ENCODE peak calls at places on chromosome 5, in nine cellular contexts. X, A, F, O, H, J, G, M and Z are unnamed samples.

GRCh38 chr5:154202379-154203260 is 12.1 kb downstream of the GALNT10 start:
- DNase-seq in X (no peak), A (no peak), F (peak; percentile 44), O (no peak), H (no peak), J (no peak), G (no peak), M (no peak), Z (no peak)

GRCh38 chr5:138241688-138242547 is 28.8 kb upstream of the CDC23 start:
- DNase-seq in X (peak; percentile 32), A (no peak), F (peak; percentile 20), O (no peak), H (no peak), J (no peak), G (no peak), M (no peak), Z (peak; percentile 32)

GRCh38 chr5:4989121-4989520 is 151.0 kb upstream of the ADAMTS16 start:
- DNase-seq in X (no peak), A (peak; percentile 98), F (no peak), O (no peak), H (no peak), J (no peak), G (no peak), M (no peak), Z (no peak)

GRCh38 chr5:132011561-132012384 is at the start of gene ACSL6:
- DNase-seq in X (no peak), A (no peak), F (peak; percentile 33), O (no peak), H (peak; percentile 59), J (no peak), G (peak; percentile 74), M (peak; percentile 67), Z (peak; percentile 55)

GRCh38 chr5:80346055-80346454 is 26.3 kb downstream of the SPZ1 start:
- DNase-seq in X (no peak), A (no peak), F (peak; percentile 43), O (peak; percentile 58), H (no peak), J (no peak), G (no peak), M (no peak), Z (peak; percentile 59)

GRCh38 chr5:42021119-42021518 is 96.0 kb downstream of the FBXO4 start:
- DNase-seq in X (peak; percentile 40), A (no peak), F (no peak), O (peak; percentile 26), H (no peak), J (no peak), G (no peak), M (no peak), Z (no peak)

GRCh38 chr5:61790007-61790406 is 457.9 kb downstream of the ZSWIM6 start:
- DNase-seq in X (no peak), A (no peak), F (no peak), O (no peak), H (no peak), J (no peak), G (no peak), M (no peak), Z (no peak)

GRCh38 chr5:101838329-101838964 is 457.6 kb downstream of the SLCO4C1 start:
- DNase-seq in X (peak; percentile 63), A (no peak), F (no peak), O (no peak), H (no peak), J (no peak), G (no peak), M (no peak), Z (no peak)

GRCh38 chr5:132070460-132071337 is 2.9 kb upstream of the CSF2 start:
- DNase-seq in X (peak; percentile 65), A (no peak), F (no peak), O (no peak), H (no peak), J (no peak), G (no peak), M (no peak), Z (no peak)

GRCh38 chr5:418681-419121 is 24.3 kb upstream of the EXOC3 start:
- DNase-seq in X (peak; percentile 33), A (no peak), F (no peak), O (no peak), H (no peak), J (no peak), G (peak; percentile 60), M (no peak), Z (peak; percentile 38)

GRCh38 chr5:175566697-175567096 is 88.3 kb downstream of the SFXN1 start:
- DNase-seq in X (no peak), A (no peak), F (no peak), O (no peak), H (no peak), J (no peak), G (no peak), M (no peak), Z (no peak)

GRCh38 chr5:175564716-175565115 is 86.4 kb downstream of the SFXN1 start:
- DNase-seq in X (no peak), A (no peak), F (no peak), O (no peak), H (no peak), J (no peak), G (no peak), M (no peak), Z (no peak)

GRCh38 chr5:175569701-175570100 is 88.2 kb upstream of the HRH2 start:
- DNase-seq in X (no peak), A (no peak), F (no peak), O (no peak), H (no peak), J (no peak), G (no peak), M (no peak), Z (no peak)

GRCh38 chr5:175572922-175573321 is 84.9 kb upstream of the HRH2 start:
- DNase-seq in X (peak; percentile 81), A (peak; percentile 50), F (no peak), O (no peak), H (no peak), J (no peak), G (no peak), M (no peak), Z (no peak)

GRCh38 chr5:175567954-175568353 is 89.6 kb downstream of the SFXN1 start:
- DNase-seq in X (no peak), A (no peak), F (no peak), O (no peak), H (no peak), J (no peak), G (no peak), M (no peak), Z (no peak)
- TF ChIP-seq CTCF in X (no peak), A (peak; percentile 15), F (no peak), O (no peak), H (no peak), J (no peak), G (no peak), M (no peak), Z (no peak)

DNA sequence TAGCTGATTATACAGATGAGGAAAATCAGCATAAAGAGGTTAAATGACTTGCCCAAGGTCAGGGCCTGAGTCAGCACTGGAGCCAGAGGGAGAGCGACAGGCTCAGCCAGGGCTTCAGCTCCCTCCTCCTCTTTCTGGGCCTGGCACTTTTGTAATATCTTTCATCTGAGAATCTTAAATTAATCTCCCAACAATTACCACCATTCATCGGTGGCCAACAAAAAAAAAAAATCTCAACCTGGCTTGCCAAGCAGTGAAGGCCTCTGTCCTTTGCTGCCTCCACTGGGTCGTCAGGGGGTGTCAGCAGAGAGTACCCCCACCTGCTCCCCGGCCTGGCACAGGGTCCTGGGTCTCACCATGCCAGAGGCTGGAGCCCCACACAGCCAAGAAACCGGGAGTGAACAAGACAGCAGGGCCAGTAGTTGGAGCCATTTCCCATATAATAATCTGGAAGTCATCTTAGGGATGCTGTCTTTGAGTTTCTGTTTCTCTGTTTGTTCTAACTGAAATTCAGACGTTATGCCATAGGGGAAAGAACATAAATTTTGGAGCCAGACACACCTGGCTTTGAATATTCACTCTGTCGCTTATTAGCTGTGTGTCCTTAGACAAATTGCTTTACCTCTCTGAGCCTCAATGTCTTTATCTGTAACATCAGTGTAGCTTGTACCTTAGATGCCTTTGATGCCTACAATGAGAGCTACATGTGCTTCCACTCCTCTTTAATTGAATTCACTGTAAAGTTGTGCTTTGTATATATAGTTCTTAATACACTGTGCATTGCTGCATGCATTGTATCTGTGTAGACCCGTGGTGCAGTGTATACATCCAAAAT is 299.9 kb upstream of the MSX2 start:
- DNase-seq in X (no peak), A (no peak), F (no peak), O (no peak), H (peak; percentile 56), J (no peak), G (no peak), M (no peak), Z (no peak)
- TF ChIP-seq CTCF in X (no peak), A (no peak), F (no peak), O (no peak), H (no peak), J (peak; percentile 39), G (no peak), M (no peak), Z (no peak)

DNA sequence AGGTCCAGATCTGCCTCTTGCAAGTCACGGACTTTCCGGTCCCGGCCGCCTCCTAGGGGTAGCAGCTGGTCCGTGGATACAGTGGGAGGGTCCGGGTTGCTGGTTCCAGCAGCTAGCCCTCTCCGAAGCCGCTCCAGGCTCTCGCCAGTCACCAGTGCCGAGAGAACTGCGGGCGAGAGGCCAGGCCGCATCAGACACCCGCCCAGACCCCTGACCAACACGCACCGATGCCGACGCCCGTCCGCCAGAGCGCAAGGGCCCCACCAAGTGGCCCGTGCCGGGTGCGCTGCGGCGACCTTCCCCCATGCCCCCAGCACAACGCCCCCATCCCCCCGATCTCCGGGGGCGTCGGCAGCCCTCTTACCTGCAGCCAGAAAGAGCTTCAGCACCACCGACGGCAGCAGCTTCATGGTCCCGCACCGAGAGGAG is 470 bp downstream of the HBEGF start:
- DNase-seq in X (peak; percentile 69), A (no peak), F (peak; percentile 75), O (peak; percentile 38), H (peak; percentile 82), J (no peak), G (no peak), M (no peak), Z (peak; percentile 59)
- TF ChIP-seq CTCF in X (peak; percentile 41), A (peak; percentile 51), F (peak; percentile 10), O (no peak), H (peak; percentile 10), J (peak; percentile 24), G (peak; percentile 11), M (no peak), Z (peak; percentile 54)

DNA sequence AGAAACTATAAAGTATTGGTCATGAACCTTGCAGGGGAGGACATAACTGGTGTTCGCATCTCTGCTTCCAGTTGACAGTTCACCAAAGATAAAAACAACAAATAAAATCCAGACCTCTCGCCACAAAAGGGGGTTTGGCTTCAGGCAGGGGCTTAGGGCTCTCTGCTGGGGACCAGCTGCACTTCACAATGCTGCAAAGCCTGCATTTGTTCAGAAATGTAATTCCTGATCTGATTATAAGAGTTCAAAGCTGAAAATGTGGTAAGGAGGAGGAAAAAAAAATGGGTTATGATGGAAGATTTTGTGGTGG is 79.0 kb downstream of the PDE4D start:
- DNase-seq in X (no peak), A (no peak), F (no peak), O (no peak), H (no peak), J (no peak), G (no peak), M (no peak), Z (no peak)
- TF ChIP-seq CTCF in X (no peak), A (no peak), F (no peak), O (no peak), H (no peak), J (no peak), G (no peak), M (no peak), Z (no peak)

DNA sequence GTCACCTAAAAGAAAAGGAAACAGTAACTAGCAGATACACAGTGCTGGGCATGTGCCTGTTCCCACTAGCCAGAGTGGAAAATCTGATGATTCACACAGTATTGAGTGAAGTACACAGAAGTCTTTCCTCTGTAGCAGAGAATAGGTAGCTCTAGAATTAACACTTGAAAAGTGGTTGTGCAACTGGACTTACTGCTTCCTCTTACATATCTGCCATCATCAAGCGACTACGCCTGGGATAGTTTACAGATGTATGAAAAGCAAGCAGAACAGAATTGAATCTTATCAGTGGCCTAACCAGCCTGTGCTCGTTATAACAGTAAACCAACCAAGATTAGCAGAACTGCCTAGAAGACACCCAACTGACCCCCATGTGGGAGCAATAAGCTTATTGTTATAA is 130.6 kb downstream of the DTWD2 start:
- DNase-seq in X (peak; percentile 48), A (no peak), F (no peak), O (peak; percentile 88), H (no peak), J (no peak), G (no peak), M (no peak), Z (no peak)
- TF ChIP-seq CTCF in X (no peak), A (no peak), F (no peak), O (no peak), H (no peak), J (no peak), G (no peak), M (no peak), Z (no peak)